ENCODE peak calls at places on chromosome 12, in eight cellular contexts. H, T, C, B, O, I, F and Y are unnamed samples. For H3K36me3 and H3K4me1, the result is how much of the 10 kb centered on the place peaks cover.

GRCh38 chr12:76375470-76375869 is 27.3 kb upstream of the BBS10 start:
- DNase-seq in I (no peak), C (no peak), B (no peak), H (no peak), O (no peak), T (no peak), F (no peak), Y (no peak)

GRCh38 chr12:30792085-30792484 is 37.3 kb upstream of the CAPRIN2 start:
- DNase-seq in F (no peak), H (no peak), C (no peak), T (no peak), O (no peak), B (no peak), I (no peak), Y (no peak)

GRCh38 chr12:71007736-71008449 is 87.4 kb upstream of the PTPRR start:
- DNase-seq in T (no peak), F (no peak), B (no peak), H (no peak), C (no peak), I (no peak), O (no peak), Y (no peak)

GRCh38 chr12:132160671-132161045 is 16.4 kb downstream of the NOC4L start:
- DNase-seq in T (peak), C (no peak), F (no peak), I (no peak), O (no peak), B (no peak), H (no peak), Y (peak)

GRCh38 chr12:24902521-24903304 is 46.2 kb downstream of the BCAT1 start:
- DNase-seq in C (no peak), I (peak), O (no peak), T (peak), B (peak), H (no peak), F (no peak), Y (peak)

GRCh38 chr12:49838973-49839633 is 3.8 kb downstream of the BCDIN3D start:
- DNase-seq in H (no peak), F (no peak), I (no peak), T (no peak), B (no peak), C (peak), O (peak), Y (no peak)

GRCh38 chr12:113850309-113851056 is 115.6 kb downstream of the RBM19 start:
- DNase-seq in T (no peak), F (no peak), H (peak), B (no peak), O (no peak), C (no peak), I (peak), Y (no peak)

GRCh38 chr12:94551810-94552209 is 92.1 kb upstream of the CEP83 start:
- DNase-seq in I (no peak), F (no peak), H (no peak), C (no peak), B (no peak), T (no peak), O (no peak), Y (no peak)

GRCh38 chr12:47382305-47382704 is 302.5 kb upstream of the AMIGO2 start:
- DNase-seq in H (no peak), O (no peak), F (no peak), B (no peak), I (no peak), T (no peak), C (no peak), Y (no peak)

DNA sequence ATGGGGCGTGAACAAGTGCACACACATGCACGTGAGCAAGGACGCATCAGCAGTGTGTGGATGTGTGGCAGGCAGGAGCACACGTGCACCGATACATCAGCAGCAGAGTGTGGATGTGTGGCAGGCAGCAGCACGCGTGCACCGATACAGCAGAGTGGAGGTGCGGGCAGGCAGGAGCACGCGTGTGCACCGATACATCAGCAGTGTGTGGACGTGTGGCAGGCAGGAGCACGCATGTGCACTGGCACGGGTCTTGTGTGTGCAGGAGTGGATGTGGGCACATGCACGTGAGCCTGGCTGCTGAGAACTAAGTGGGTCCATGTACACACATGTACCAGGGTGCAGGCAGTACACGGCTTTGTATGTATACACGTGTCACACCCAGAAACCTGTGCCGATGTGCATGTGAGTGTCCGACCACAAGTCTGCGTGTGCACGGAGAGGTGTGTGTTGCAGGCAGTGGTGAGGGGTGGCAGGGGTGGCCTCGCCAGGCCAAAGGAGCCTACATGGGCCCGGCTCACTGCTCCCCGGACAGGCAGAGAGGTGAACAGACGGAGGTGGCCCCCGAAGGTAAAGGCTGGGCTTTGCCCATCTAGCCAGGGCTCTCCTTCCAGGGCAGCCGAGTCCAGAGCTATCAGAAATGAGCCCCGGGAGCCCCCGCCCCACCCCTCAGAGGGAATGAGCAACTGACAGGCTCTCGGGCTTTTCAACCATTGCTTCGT is 53.9 kb downstream of the RFLNA start:
- DNase-seq in B (no peak), H (no peak), O (no peak), F (no peak), C (no peak), I (no peak), T (no peak), Y (peak)
- H3K36me3 ChIP-seq in B (half or more), H (under half), O (under half), F (half or more), C (under half), I (under half), T (half or more), Y (half or more)

DNA sequence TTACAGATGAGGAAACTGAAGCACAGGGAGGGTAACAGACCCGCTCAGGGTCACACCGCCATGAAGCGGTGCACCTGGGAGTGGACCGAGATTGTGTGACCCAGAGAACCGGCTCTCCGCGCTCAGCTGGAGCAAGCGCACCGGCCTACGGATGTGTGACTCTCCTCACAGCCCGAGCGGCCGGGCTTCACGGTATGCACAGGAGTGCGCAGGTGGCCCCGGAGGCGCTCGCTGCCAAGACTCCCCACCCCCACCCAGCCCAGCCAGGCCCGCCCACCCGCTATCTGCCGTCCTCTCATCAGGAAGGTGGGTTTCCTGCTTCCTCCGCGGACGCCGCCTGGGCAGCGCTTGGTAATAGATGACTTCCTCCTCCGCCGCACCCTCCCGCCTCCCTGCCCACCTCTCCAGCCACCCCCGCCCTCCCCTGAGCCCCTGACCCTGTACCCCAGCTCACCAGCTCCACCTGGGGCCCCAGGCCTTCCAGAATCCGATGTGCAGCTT is 110.7 kb downstream of the NCOR2 start:
- DNase-seq in H (no peak), O (peak), T (no peak), I (peak), F (peak), C (no peak), B (peak), Y (peak)
- H3K27ac ChIP-seq in H (peak), O (peak), T (peak), I (no peak), F (peak), C (no peak), B (peak), Y (peak)

GRCh38 chr12:58069268-58069967 is 128.1 kb downstream of the ATP23 start:
- DNase-seq in T (no peak), O (no peak), F (no peak), B (no peak), I (no peak), C (peak), H (no peak), Y (no peak)
- H3K4me1 ChIP-seq in T (under half), O (under half), F (under half), B (under half), I (under half), C (under half), H (under half), Y (under half)

GRCh38 chr12:111439657-111440151 is 34.0 kb downstream of the SH2B3 start:
- DNase-seq in C (no peak), F (no peak), O (no peak), I (no peak), T (peak), H (no peak), B (no peak), Y (peak)
- H3K36me3 ChIP-seq in C (under half), F (under half), O (under half), I (under half), T (under half), H (under half), B (under half), Y (under half)

GRCh38 chr12:119008691-119009221 is 27.4 kb downstream of the SRRM4 start:
- DNase-seq in H (no peak), T (no peak), I (no peak), O (no peak), B (no peak), C (no peak), F (no peak), Y (no peak)
- H3K27ac ChIP-seq in H (no peak), T (no peak), I (no peak), O (no peak), B (no peak), C (no peak), F (no peak), Y (no peak)